ENCODE peak calls at places on chromosome 16, in four cellular contexts. Q is A549, K is K562, X is GM12878. G is an unnamed sample.

GRCh38 chr16:23436992-23437391 is 16.0 kb downstream of the COG7 start:
- DNase-seq in Q (no peak), K (no peak), X (no peak), G (no peak)

GRCh38 chr16:85254051-85254450 is 141.8 kb upstream of the CIBAR2 start:
- DNase-seq in Q (no peak), K (no peak), X (no peak), G (no peak)

GRCh38 chr16:83878838-83879237 is 20.1 kb upstream of the MLYCD start:
- DNase-seq in Q (peak), K (no peak), X (no peak), G (peak)

GRCh38 chr16:81790772-81791171 is 11.7 kb downstream of the PLCG2 start:
- DNase-seq in Q (no peak), K (no peak), X (no peak), G (no peak)

GRCh38 chr16:89374393-89374948 is 115.9 kb downstream of the ANKRD11 start:
- DNase-seq in Q (peak), K (no peak), X (no peak), G (no peak)

GRCh38 chr16:85781685-85782370 is 17.5 kb downstream of the EMC8 start:
- DNase-seq in Q (no peak), K (no peak), X (no peak), G (peak)

GRCh38 chr16:75230471-75231110 is 11.8 kb downstream of the CTRB1 start:
- DNase-seq in Q (no peak), K (no peak), X (no peak), G (no peak)

GRCh38 chr16:75537795-75538194 is 1.9 kb upstream of the CHST5 start:
- DNase-seq in Q (no peak), K (no peak), X (no peak), G (no peak)

GRCh38 chr16:89720520-89720858 is 209 bp downstream of the VPS9D1 start:
- DNase-seq in Q (no peak), K (peak), X (no peak), G (peak)

GRCh38 chr16:16159662-16160061 is 63.6 kb downstream of the ABCC6 start:
- DNase-seq in Q (no peak), K (no peak), X (no peak), G (no peak)

GRCh38 chr16:22008215-22009142 is 568 bp downstream of the MOSMO start:
- DNase-seq in Q (peak), K (no peak), X (no peak), G (no peak)

GRCh38 chr16:21568502-21569189 is 30.7 kb upstream of the METTL9 start:
- DNase-seq in Q (no peak), K (no peak), X (no peak), G (no peak)

GRCh38 chr16:28930203-28930602 is 1.6 kb upstream of the CD19 start:
- DNase-seq in Q (no peak), K (no peak), X (no peak), G (no peak)

GRCh38 chr16:46796764-46797269 is 34.2 kb downstream of the C16orf87 start:
- DNase-seq in Q (no peak), K (no peak), X (no peak), G (no peak)

GRCh38 chr16:78310990-78311561 is 211.6 kb downstream of the WWOX start:
- DNase-seq in Q (no peak), K (no peak), X (no peak), G (no peak)

GRCh38 chr16:74738816-74739215 is 35.8 kb downstream of the FA2H start:
- DNase-seq in Q (no peak), K (no peak), X (no peak), G (no peak)

GRCh38 chr16:30046178-30046577 is 15.1 kb upstream of the TLCD3B start:
- DNase-seq in Q (no peak), K (no peak), X (no peak), G (no peak)

GRCh38 chr16:9446471-9447194 is 355.2 kb downstream of the HAPSTR1 start:
- DNase-seq in Q (no peak), K (no peak), X (no peak), G (no peak)

GRCh38 chr16:23691483-23692189 is 12.9 kb downstream of the PLK1 start:
- DNase-seq in Q (peak), K (no peak), X (no peak), G (no peak)

GRCh38 chr16:50861926-50862325 is 120.0 kb downstream of the CYLD start:
- DNase-seq in Q (peak), K (no peak), X (no peak), G (peak)

GRCh38 chr16:88534731-88535141 is 35.5 kb upstream of the ZC3H18 start:
- DNase-seq in Q (peak), K (no peak), X (no peak), G (no peak)

GRCh38 chr16:8931864-8932263 is 31.8 kb downstream of the USP7 start:
- DNase-seq in Q (peak), K (peak), X (no peak), G (peak)

GRCh38 chr16:68255712-68256111 is 8.6 kb upstream of the SLC7A6 start:
- DNase-seq in Q (no peak), K (no peak), X (no peak), G (no peak)

GRCh38 chr16:77531741-77532140 is 96.9 kb upstream of the ADAMTS18 start:
- DNase-seq in Q (peak), K (no peak), X (no peak), G (no peak)

GRCh38 chr16:9308300-9309209 is 217.1 kb downstream of the HAPSTR1 start:
- DNase-seq in Q (no peak), K (no peak), X (no peak), G (no peak)

GRCh38 chr16:72637306-72637705 is 410.6 kb downstream of the ZFHX3 start:
- DNase-seq in Q (peak), K (no peak), X (no peak), G (no peak)

GRCh38 chr16:89001117-89002027 is 24.4 kb upstream of the CBFA2T3 start:
- DNase-seq in Q (no peak), K (no peak), X (no peak), G (no peak)

GRCh38 chr16:22321340-22322001 is 24.3 kb downstream of the POLR3E start:
- DNase-seq in Q (peak), K (peak), X (peak), G (peak)

GRCh38 chr16:21301895-21302291 is 23.8 kb upstream of the CRYM start:
- DNase-seq in Q (no peak), K (no peak), X (no peak), G (no peak)

GRCh38 chr16:48542020-48542473 is 67.9 kb downstream of the N4BP1 start:
- DNase-seq in Q (peak), K (no peak), X (no peak), G (no peak)

GRCh38 chr16:78415669-78416068 is 316.2 kb downstream of the WWOX start:
- DNase-seq in Q (no peak), K (no peak), X (no peak), G (no peak)

GRCh38 chr16:2115591-2115973 is 20.1 kb downstream of the PKD1 start:
- DNase-seq in Q (no peak), K (no peak), X (no peak), G (no peak)

GRCh38 chr16:87702325-87702811 is 63.4 kb downstream of the KLHDC4 start:
- DNase-seq in Q (no peak), K (peak), X (peak), G (peak)

GRCh38 chr16:75402821-75403475 is 30.4 kb downstream of the CFDP1 start:
- DNase-seq in Q (peak), K (peak), X (no peak), G (peak)

GRCh38 chr16:48462146-48462740 is 77.0 kb upstream of the SIAH1 start:
- DNase-seq in Q (peak), K (no peak), X (no peak), G (no peak)

GRCh38 chr16:86706726-86707125 is 128.4 kb downstream of the FOXL1 start:
- DNase-seq in Q (no peak), K (no peak), X (no peak), G (no peak)

GRCh38 chr16:22948058-22948602 is 134.2 kb downstream of the HS3ST2 start:
- DNase-seq in Q (no peak), K (no peak), X (no peak), G (no peak)

GRCh38 chr16:52540910-52541309 is 6.0 kb downstream of the TOX3 start:
- DNase-seq in Q (no peak), K (no peak), X (no peak), G (no peak)

GRCh38 chr16:64304376-64304775 is 817.5 kb downstream of the CDH11 start:
- DNase-seq in Q (no peak), K (no peak), X (no peak), G (no peak)

GRCh38 chr16:31714899-31715504 is 158.6 kb upstream of the ZNF267 start:
- DNase-seq in Q (no peak), K (no peak), X (no peak), G (no peak)

GRCh38 chr16:31712064-31712540 is 161.5 kb upstream of the ZNF267 start:
- DNase-seq in Q (no peak), K (no peak), X (no peak), G (no peak)

GRCh38 chr16:31713945-31714898 is 159.4 kb upstream of the ZNF267 start:
- DNase-seq in Q (no peak), K (peak), X (no peak), G (no peak)

GRCh38 chr16:31711344-31711845 is 162.2 kb upstream of the ZNF267 start:
- DNase-seq in Q (no peak), K (no peak), X (no peak), G (no peak)

DNA sequence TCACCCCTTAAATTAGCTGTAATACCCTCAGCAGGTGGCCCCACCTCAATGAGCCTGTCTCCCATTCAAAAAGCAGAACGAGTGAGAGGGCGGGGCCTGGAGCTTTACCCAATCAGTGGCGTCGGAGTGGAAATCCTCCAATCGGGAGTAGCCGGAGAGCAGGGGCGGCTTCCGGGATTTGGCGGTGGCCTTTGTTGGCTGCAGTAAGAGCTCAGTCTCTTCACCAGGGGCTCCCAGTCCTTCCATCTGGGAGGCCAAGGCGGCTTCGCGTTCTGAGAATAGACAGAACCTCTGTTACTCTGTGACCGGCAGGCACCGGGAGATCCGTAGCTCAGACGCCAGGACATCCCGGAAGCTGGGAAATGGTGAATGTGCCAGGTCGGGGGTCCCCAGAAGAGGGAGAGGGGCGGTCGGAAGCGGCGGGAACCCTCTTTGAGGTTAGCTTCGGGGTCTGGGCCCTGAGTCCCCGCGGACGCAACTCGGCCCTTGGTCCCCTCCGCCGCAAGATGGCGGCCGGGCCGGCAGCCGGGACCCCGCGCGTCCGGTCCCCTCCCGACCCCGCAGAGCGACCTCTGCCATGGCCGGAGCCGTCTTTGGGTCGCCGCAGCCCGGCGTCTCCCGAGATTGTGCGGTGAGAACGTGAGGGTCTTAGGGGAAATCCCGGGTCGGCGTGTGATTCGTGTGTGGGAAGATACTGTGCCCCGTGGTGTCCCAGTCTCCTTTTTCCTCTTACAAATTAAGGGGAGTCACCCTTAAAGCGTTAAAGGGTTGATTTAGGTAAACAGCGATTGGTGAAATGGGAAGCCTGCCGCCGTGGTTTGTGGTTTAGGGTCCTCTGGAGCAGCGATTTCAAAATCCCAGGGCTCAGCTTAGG is 160.3 kb upstream of the ZNF267 start:
- DNase-seq in Q (peak), K (peak), X (peak), G (peak)
- TF ChIP-seq EP300 in Q (no peak), K (no peak), X (no peak), G (no peak)

DNA sequence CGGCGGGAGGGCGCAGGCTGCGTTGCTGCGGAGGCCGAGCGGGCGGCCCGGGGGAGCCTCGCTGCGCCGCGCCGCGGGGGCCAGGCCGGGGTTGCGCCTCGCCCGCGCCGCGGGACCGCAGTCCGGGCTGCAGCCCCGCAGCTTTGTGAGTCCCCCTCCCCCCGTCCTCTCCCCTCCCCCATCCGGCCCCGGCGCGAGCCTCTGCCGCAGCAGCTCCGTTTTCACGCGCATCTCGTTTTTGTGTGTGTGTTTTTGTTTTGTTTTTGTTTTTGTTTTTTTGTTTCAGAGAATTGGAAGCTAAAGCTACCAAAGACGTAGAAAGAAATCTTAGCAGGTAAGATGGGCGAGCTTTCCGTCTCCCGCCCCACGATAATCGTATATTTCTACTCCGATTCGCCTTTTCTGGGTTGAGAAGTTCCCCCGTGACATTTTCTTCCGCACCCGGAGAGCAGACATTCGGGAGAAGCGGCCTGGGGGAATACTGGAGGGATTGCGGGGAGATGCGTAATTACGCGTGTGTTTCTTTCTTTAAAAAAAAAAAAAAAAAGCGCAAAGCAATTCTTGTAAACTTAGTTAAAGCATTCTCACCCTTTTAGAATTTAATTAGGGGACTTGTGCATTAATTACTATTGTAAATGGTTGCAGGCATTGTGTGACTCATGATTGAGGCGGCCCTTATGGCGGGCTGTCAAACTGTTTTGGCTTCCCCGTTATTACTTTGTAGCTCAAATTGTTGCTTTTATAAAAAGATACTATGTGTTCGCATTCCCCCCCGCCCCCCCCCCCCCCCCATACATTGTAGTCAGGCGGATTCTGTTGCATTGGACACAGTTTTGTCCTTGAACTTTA is 740 bp downstream of the TNRC6A start:
- DNase-seq in Q (peak), K (peak), X (no peak), G (no peak)
- TF ChIP-seq BHLHE40 in Q (no peak), K (no peak), X (no peak), G (no peak)

GRCh38 chr16:12329246-12329995 is 352.9 kb downstream of the SNX29 start:
- DNase-seq in Q (no peak), K (no peak), X (no peak), G (no peak)
- TF ChIP-seq EP300 in Q (no peak), K (no peak), X (no peak), G (no peak)

GRCh38 chr16:70749006-70749678 is 51.8 kb downstream of the VAC14 start:
- DNase-seq in Q (no peak), K (no peak), X (no peak), G (no peak)

GRCh38 chr16:70749681-70750601 is 51.0 kb downstream of the VAC14 start:
- DNase-seq in Q (no peak), K (peak), X (no peak), G (no peak)

GRCh38 chr16:70746040-70746707 is 54.8 kb downstream of the VAC14 start:
- DNase-seq in Q (peak), K (peak), X (no peak), G (peak)

GRCh38 chr16:70746708-70747424 is 54.1 kb downstream of the VAC14 start:
- DNase-seq in Q (peak), K (peak), X (no peak), G (peak)

DNA sequence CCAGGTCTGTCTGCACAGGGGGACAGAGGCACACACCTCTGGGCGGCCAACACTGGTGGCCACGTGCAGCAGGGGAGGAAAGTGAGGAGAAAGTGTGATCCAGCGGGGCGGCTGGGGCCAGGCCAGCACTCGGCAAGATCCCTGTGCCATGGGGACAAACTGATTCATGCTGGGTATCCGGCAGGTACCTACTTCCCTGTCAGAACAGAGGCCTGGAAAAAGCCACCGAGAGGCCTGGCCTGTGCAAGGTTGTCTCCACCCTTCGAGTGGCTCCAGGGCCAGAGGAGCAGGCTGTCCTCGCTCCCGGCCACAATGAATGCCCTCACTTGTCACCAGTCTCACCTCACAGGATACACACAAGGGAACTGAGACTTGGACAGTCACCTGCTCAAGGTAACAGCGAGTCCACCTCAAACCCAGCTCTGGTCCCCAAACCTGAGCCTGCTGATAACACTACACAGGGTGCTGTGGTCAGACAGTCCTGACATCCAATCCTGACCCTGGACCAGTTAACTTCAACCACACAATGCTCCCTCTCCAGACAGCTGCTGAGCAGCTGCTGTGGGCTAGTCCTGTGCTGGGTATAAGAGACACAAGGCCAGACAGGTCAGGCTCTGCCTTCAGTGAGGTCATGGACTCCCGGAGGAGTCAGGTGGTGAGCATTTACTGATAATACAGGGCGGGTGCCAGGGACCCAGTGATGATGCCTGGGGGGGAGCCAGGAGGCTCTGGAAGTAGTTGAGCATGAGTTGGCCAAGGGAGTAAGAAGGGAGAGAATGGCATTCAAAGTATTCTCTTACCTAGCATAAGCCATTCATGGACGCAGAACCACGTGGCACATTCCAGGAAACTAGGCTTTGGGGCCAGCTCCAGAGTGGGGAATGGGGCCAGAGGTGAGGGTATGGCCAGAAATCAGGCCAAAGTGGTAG is 53.0 kb downstream of the VAC14 start:
- DNase-seq in Q (no peak), K (no peak), X (no peak), G (no peak)
- TF ChIP-seq BHLHE40 in Q (no peak), K (no peak), X (no peak), G (no peak)

DNA sequence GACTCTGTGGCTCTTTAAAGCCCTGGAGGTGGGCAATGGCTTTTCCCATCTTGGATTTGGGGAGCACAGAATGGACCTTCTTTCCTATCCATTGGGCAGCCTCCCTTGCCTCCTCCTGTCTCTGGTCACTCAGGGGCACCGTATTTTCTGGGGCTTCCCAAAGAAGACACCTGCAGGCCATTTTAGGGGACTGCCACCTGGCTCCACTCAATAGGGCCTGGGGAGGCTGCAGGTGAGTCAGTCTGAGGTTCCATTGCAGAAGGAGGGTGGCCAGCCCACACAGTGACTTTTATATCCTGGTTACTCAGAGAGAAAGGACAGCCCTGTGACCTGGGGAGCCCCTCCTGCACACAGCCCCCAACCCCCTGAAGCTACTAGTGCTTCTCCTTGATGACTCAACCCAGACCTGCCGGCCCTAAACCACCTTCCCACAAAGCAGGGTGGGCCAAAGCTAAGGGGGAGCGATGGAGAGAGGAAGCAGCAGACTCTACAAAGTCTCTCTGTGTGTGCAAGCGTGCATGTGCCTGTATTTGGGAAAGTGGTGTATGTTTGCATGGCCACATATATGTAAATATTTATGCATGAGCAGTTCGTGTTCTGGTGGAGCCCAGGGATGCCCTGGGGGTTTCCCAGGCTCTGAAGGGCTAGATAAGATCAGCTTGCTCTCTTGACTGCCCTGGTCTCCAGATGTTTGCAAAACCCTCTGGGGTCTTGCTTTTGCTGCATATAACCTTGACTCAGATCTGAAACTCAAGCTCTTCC is 5.0 kb downstream of the CX3CL1 start:
- DNase-seq in Q (peak), K (no peak), X (peak), G (peak)
- TF ChIP-seq EP300 in Q (no peak), K (no peak), X (peak), G (no peak)